ENCODE peak calls at places on chromosomes 11 and 22, in five cellular contexts. U is stimulated activated CD4-positive, alpha-beta T cell treated with anti-CD3 and anti-CD28 coated beads, Interleukin-4, amount 100 ng/mL, for 48 hours; W is fibroblast of the conjunctiva; S is C1 segment of cervical spinal cord; D is left ventricle myocardium superior. Q is an unnamed sample.

GRCh38 chr11:108324587-108324986 is 101.7 kb downstream of the ATM start:
- DNase-seq in W (no peak), S (no peak), D (no peak), U (no peak), Q (no peak)

GRCh38 chr11:2308713-2309112 is 6.9 kb downstream of the TSPAN32 start:
- DNase-seq in D (no peak), S (no peak), U (no peak), W (no peak), Q (no peak)

GRCh38 chr22:29055192-29055830 is 6.3 kb downstream of the C22orf31 start:
- DNase-seq in U (no peak), W (no peak), S (no peak), D (no peak), Q (no peak)

GRCh38 chr11:83070044-83070877 is 1.4 kb downstream of the RAB30 start:
- DNase-seq in S (peak; percentile 20), U (no peak), W (peak; percentile 64), D (no peak), Q (no peak)

GRCh38 chr22:49969751-49970527 is 9.4 kb downstream of the PIM3 start:
- DNase-seq in W (no peak), D (peak; percentile 30), U (no peak), S (no peak), Q (peak; percentile 13)

GRCh38 chr11:12249590-12250260 is 127.6 kb upstream of the PARVA start:
- DNase-seq in W (no peak), D (no peak), U (no peak), S (no peak), Q (no peak)

GRCh38 chr11:8699903-8700302 is 17.3 kb downstream of the RPL27A start:
- DNase-seq in D (peak; percentile 57), S (peak; percentile 38), W (no peak), U (no peak), Q (no peak)

GRCh38 chr11:13984616-13985474 is 22.3 kb downstream of the SPON1 start:
- DNase-seq in U (no peak), D (no peak), W (peak; percentile 44), S (no peak), Q (no peak)

GRCh38 chr11:85165819-85166218 is 461.3 kb downstream of the DLG2 start:
- DNase-seq in D (no peak), U (no peak), W (no peak), S (no peak), Q (no peak)

GRCh38 chr11:18264677-18265542 is 1.2 kb upstream of the SAA1 start:
- DNase-seq in S (no peak), W (no peak), D (no peak), U (no peak), Q (no peak)

GRCh38 chr11:8085006-8085645 is 4.1 kb downstream of the TUB start:
- DNase-seq in U (no peak), S (no peak), W (no peak), D (no peak), Q (no peak)

GRCh38 chr11:113874096-113874919 is 1.1 kb downstream of the USP28 start:
- DNase-seq in S (no peak), D (peak; percentile 35), U (no peak), W (no peak), Q (no peak)

GRCh38 chr11:117265745-117266144 is 25.4 kb upstream of the BACE1-AS start:
- DNase-seq in D (no peak), W (no peak), S (no peak), U (no peak), Q (no peak)

GRCh38 chr11:66789097-66789890 is 53.9 kb upstream of the RCE1 start:
- DNase-seq in U (no peak), W (no peak), S (no peak), D (no peak), Q (no peak)

GRCh38 chr11:86696004-86696403 is 23.6 kb upstream of the ME3 start:
- DNase-seq in S (no peak), D (no peak), U (no peak), W (peak; percentile 88), Q (no peak)

GRCh38 chr11:128462802-128463385 is 124.5 kb downstream of the ETS1 start:
- DNase-seq in U (no peak), D (no peak), S (no peak), W (no peak), Q (no peak)

GRCh38 chr22:29744902-29745301 is 21.9 kb downstream of the ZMAT5 start:
- DNase-seq in D (no peak), W (peak; percentile 75), S (no peak), U (no peak), Q (no peak)

GRCh38 chr22:19717181-19717580 is 2.9 kb downstream of the SEPTIN5 start:
- DNase-seq in U (no peak), D (peak; percentile 27), S (no peak), W (no peak), Q (no peak)

GRCh38 chr11:1343391-1344055 is 34.1 kb upstream of the TOLLIP start:
- DNase-seq in W (no peak), U (no peak), D (no peak), S (no peak), Q (no peak)

Q was measured in left ventricle myocardium inferior.